ENCODE peak calls at places on chromosomes 7 and 10, in ten cellular contexts. O is K562, W is left ventricle myocardium inferior, R is WERI-Rb-1, T is colonic mucosa, F is A673, M is psoas muscle, U is fibroblast of lung, P is neural progenitor cell, Y is skeletal muscle cell. G is an unnamed sample.

GRCh38 chr7:897771-898376 is 21.5 kb downstream of the GET4 start:
- DNase-seq in T (no peak), O (no peak), M (no peak), Y (no peak), F (no peak), U (no peak), P (no peak), R (no peak), W (no peak), G (no peak)

GRCh38 chr7:5584821-5585220 is 161.2 kb upstream of the TNRC18 start:
- DNase-seq in P (no peak), O (no peak), R (no peak), W (no peak), Y (no peak), F (no peak), U (no peak), T (no peak), M (no peak), G (no peak)

GRCh38 chr10:124559372-124560132 is 97.9 kb downstream of the LHPP start:
- DNase-seq in W (no peak), F (no peak), Y (no peak), R (no peak), O (no peak), P (no peak), T (no peak), U (no peak), M (peak), G (no peak)

GRCh38 chr7:41732279-41733062 is 29.6 kb upstream of the INHBA start:
- DNase-seq in F (peak), T (no peak), Y (no peak), M (no peak), U (no peak), P (peak), O (no peak), W (no peak), R (no peak), G (peak)

GRCh38 chr7:44887293-44887692 is 2.0 kb upstream of the PURB start:
- DNase-seq in M (no peak), O (no peak), P (no peak), W (no peak), R (no peak), F (no peak), T (no peak), U (no peak), Y (no peak), G (no peak)

GRCh38 chr10:1107679-1108078 is 51.5 kb downstream of the WDR37 start:
- DNase-seq in R (no peak), T (peak), O (no peak), U (no peak), M (no peak), W (no peak), F (no peak), P (no peak), Y (no peak), G (no peak)

GRCh38 chr7:79282051-79282694 is 171.3 kb downstream of the MAGI2 start:
- DNase-seq in P (peak), O (no peak), Y (peak), M (no peak), F (peak), W (no peak), T (no peak), U (peak), R (peak), G (peak)

GRCh38 chr10:11853468-11853867 is 30.3 kb downstream of the PROSER2 start:
- DNase-seq in U (no peak), R (no peak), Y (no peak), F (no peak), P (no peak), W (no peak), T (no peak), O (peak), M (no peak), G (no peak)

GRCh38 chr10:80924063-80924952 is 386.6 kb downstream of the SH2D4B start:
- DNase-seq in Y (no peak), P (peak), W (no peak), R (peak), M (no peak), U (peak), F (peak), T (peak), O (peak), G (peak)

GRCh38 chr7:102221961-102222360 is 64.7 kb upstream of the SH2B2 start:
- DNase-seq in T (no peak), U (no peak), M (no peak), O (no peak), P (no peak), Y (no peak), F (no peak), W (no peak), R (no peak), G (no peak)

GRCh38 chr10:114436941-114437340 is 32.6 kb upstream of the AFAP1L2 start:
- DNase-seq in R (no peak), P (no peak), T (no peak), W (no peak), Y (no peak), U (no peak), F (no peak), O (no peak), M (no peak), G (no peak)

GRCh38 chr7:104851268-104851667 is 162.7 kb upstream of the KMT2E start:
- DNase-seq in Y (no peak), P (no peak), O (no peak), F (no peak), R (no peak), M (no peak), U (no peak), T (no peak), W (no peak), G (no peak)

GRCh38 chr10:121392657-121393056 is 205.6 kb downstream of the FGFR2 start:
- DNase-seq in M (no peak), Y (no peak), O (no peak), T (no peak), W (no peak), R (no peak), U (no peak), P (no peak), F (no peak), G (no peak)

GRCh38 chr10:121394586-121394985 is 203.7 kb downstream of the FGFR2 start:
- DNase-seq in F (no peak), P (no peak), R (no peak), Y (no peak), O (no peak), T (no peak), M (no peak), W (no peak), U (no peak), G (no peak)

GRCh38 chr10:121393522-121393921 is 204.7 kb downstream of the FGFR2 start:
- DNase-seq in T (no peak), O (no peak), F (no peak), Y (no peak), U (no peak), W (no peak), P (no peak), R (no peak), M (no peak), G (no peak)
- H3K4me3 ChIP-seq in T (no peak), O (no peak), F (no peak), Y (no peak), U (no peak), W (no peak), P (no peak), R (no peak), M (no peak), G (no peak)

DNA sequence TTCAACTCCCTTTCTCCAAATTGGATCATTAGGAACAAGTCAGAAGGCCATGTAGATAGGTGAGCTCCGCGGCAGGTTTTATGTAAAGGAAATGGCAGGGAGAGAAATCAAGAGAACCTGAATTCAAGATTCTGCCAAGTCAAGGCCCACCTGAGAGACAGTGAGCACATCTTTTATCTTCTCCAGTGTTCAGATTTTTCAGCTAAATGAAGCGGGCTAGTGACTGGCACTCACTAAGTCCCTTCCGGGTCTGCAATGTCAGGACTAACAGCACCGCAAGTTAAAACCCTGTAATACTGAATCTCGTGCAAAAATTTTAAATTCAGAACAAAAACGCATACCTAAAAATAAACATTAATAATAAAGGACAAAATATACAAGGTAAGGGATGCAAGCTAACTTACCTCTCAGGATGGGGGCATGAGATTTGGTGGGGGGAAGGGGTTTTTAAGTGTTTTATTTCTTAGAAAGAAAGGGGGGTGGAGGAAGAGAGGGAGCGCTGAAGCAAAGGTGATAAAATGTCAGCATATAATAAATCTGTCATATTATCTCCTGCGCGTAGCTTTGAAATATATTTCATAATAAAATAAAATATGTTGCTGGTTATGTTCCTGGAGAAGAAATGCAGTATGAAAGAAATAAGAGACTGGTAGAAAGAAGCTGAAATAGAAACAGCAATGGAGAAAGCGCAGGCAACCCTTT is 17.5 kb downstream of the TCAF1 start:
- DNase-seq in W (no peak), U (no peak), T (no peak), F (no peak), Y (no peak), P (no peak), O (no peak), M (no peak), R (no peak), G (no peak)
- H3K4me3 ChIP-seq in W (peak), U (peak), T (peak), F (peak), Y (peak), P (peak), O (peak), M (peak), R (peak), G (peak)

DNA sequence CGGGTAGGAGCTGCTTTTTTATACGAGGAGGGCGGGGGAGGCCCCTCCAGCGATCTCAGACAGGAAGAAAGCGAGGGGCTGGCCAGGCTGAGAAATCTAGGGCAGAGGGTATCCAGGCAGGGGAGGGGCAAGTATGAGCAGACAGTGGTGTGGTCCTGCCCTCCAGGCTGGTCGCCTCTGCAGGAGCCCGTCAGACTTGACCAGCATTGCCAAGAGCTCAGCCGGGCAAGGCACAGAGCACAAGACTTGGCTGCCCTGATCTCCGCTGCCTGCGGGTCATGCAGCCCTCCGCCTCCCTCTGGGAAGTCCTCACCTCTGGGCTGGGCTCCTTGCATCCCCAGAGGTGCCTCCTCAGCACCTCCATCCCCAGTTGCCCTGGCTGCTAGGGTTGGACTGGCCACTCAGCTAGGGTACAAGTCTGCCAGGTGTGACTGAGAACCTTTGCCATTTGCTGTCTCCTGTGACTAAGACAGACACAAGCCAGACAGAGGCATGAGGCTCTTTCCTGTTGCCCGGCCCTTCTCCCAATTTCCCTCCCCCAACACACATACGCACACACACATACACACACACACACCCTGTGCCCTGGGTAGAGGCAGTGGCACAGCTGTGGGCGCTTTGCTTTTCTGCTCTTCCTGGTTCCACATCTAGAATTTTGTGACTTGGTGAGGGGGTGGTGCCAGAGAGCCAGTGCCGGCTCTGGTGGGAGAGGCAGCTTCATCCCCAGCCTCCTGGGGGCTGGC is 59.1 kb upstream of the PPIF start:
- DNase-seq in F (no peak), P (no peak), U (no peak), O (no peak), W (no peak), Y (no peak), R (no peak), M (no peak), T (no peak), G (no peak)
- H3K4me3 ChIP-seq in F (no peak), P (no peak), U (no peak), O (no peak), W (no peak), Y (no peak), R (no peak), M (no peak), T (no peak), G (no peak)

GRCh38 chr10:18204050-18204449 is 63.8 kb downstream of the CACNB2 start:
- DNase-seq in U (peak), R (no peak), O (no peak), M (no peak), Y (no peak), W (no peak), F (no peak), T (no peak), P (no peak), G (no peak)
- H3K4me3 ChIP-seq in U (no peak), R (no peak), O (no peak), M (no peak), Y (no peak), W (no peak), F (no peak), T (no peak), P (no peak), G (no peak)

GRCh38 chr10:76026931-76027330 is 595.5 kb downstream of the LRMDA start:
- DNase-seq in F (no peak), R (no peak), O (no peak), W (no peak), Y (no peak), M (no peak), U (no peak), P (no peak), T (no peak), G (no peak)
- H3K4me3 ChIP-seq in F (no peak), R (no peak), O (no peak), W (no peak), Y (no peak), M (no peak), U (no peak), P (no peak), T (no peak), G (no peak)

GRCh38 chr10:17349009-17349349 is 105.4 kb downstream of the ST8SIA6 start:
- DNase-seq in T (no peak), Y (no peak), O (no peak), W (no peak), P (no peak), F (no peak), R (no peak), M (no peak), U (no peak), G (no peak)
- H3K4me3 ChIP-seq in T (no peak), Y (peak), O (no peak), W (peak), P (no peak), F (no peak), R (no peak), M (peak), U (peak), G (no peak)

G was measured in astrocyte of the spinal cord.